ENCODE peak calls at places on chromosomes 4 and X, in five cellular contexts. S, G, Z, J and E are unnamed samples.
A peak's percentile ranks its signal among the peaks of the same experiment; 100 is the strongest.

GRCh38 chr4:38011484-38012162 is 51.4 kb downstream of the PTTG2 start:
- DNase-seq in S (no peak), G (no peak), Z (no peak), J (no peak), E (no peak)

GRCh38 chr4:89024051-89024675 is 32.8 kb downstream of the FAM13A start:
- DNase-seq in S (peak; percentile 62), G (peak; percentile 60), Z (peak; percentile 77), J (peak; percentile 88), E (peak; percentile 37)

GRCh38 chrX:124426824-124427223 is 80.5 kb downstream of the SH2D1A start:
- DNase-seq in S (no peak), G (no peak), Z (no peak), J (no peak), E (no peak)

GRCh38 chrX:93673056-93673868 is at the start of gene NAP1L3:
- DNase-seq in S (peak; percentile 63), G (peak; percentile 20), Z (peak; percentile 81), J (peak; percentile 45), E (peak; percentile 56)

GRCh38 chr4:20992002-20992401 is 291.7 kb downstream of the PACRGL start:
- DNase-seq in S (no peak), G (peak; percentile 6), Z (no peak), J (no peak), E (no peak)

GRCh38 chrX:66142351-66142750 is 21.7 kb upstream of the HEPH start:
- DNase-seq in S (no peak), G (no peak), Z (no peak), J (no peak), E (no peak)

GRCh38 chr4:88335092-88335665 is 43.5 kb upstream of the HERC6 start:
- DNase-seq in S (no peak), G (no peak), Z (no peak), J (no peak), E (no peak)

GRCh38 chr4:7366180-7366957 is 68.4 kb downstream of the PSAPL1 start:
- DNase-seq in S (no peak), G (no peak), Z (no peak), J (no peak), E (no peak)

GRCh38 chr4:73275318-73275654 is 16.7 kb upstream of the ANKRD17 start:
- DNase-seq in S (no peak), G (no peak), Z (no peak), J (no peak), E (no peak)

GRCh38 chrX:1593286-1594271 is 2.2 kb downstream of the AKAP17A start:
- DNase-seq in S (no peak), G (no peak), Z (no peak), J (no peak), E (no peak)

GRCh38 chrX:1591102-1591862 is at the start of gene AKAP17A:
- DNase-seq in S (peak; percentile 96), G (peak; percentile 87), Z (peak; percentile 97), J (peak; percentile 94), E (peak; percentile 70)

GRCh38 chrX:1592128-1592862 is 891 bp downstream of the AKAP17A start:
- DNase-seq in S (no peak), G (peak; percentile 43), Z (no peak), J (no peak), E (no peak)

GRCh38 chrX:1592863-1593201 is 1.4 kb downstream of the AKAP17A start:
- DNase-seq in S (no peak), G (no peak), Z (no peak), J (no peak), E (no peak)

DNA sequence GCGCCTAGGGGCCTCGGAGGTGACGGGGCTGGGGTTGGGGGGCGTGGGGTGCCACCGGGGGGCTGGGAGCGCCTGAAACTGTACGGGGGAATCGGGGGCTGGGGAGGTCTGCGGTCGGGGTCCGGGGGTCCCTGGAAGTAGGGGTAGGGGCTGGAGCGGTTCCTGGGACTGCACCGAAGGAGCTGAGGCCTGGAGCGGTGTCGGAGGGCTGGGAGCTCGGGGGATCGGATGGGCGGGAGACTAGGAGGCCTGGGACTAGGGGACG is 391 bp downstream of the AKAP17A start:
- DNase-seq in S (no peak), G (no peak), Z (no peak), J (no peak), E (no peak)
- H3K4me3 ChIP-seq in S (peak overlapping the region; percentile 70), G (peak overlapping the region; percentile 96), Z (peak overlapping the region; percentile 98), J (peak overlapping the region; percentile 97), E (peak overlapping the region; percentile 91)

DNA sequence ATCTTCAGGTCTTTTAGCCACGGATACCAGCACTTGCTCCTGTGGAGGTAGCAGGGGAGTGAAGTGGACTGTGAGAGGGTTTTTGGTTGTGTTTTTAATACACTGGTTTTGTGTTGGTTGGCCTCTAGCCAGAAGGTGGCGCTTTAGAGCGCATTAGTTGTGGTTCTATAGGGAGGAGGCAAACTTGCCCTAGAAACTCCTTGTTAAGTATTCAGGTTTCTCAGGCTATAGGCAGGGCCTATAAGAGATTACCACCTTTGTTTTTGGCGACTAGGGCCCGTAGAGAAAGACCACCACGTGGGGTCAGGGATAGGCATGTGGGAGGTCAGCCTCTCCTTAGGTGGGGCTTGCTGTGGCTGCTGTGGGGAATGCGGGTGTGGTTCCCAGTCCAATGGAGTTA is 221.6 kb upstream of the SPANXN4 start:
- DNase-seq in S (no peak), G (no peak), Z (no peak), J (no peak), E (peak; percentile 27)
- TF ChIP-seq CTCF in S (no peak), G (no peak), Z (no peak), J (no peak), E (no peak)

DNA sequence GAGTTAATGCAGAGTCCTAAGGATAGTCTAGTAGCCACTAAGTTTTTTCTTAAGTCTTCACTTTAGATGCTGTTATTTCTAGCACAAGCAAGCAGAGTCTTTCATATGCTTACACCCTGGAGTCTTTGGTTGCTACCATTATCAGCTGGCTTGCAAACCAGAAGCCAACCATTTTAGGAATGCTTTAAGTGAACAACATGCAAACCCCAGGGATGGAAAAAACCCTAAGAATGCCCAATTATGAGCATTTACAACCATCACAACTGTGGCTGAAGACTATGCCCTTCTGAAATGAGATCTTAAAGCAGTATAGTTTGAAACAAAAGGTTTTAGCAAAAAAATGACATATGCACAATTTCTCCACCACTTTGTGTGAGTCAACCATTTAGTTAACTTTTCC is 6.6 kb downstream of the MID1IP1 start:
- DNase-seq in S (no peak), G (no peak), Z (no peak), J (no peak), E (no peak)
- H3K4me3 ChIP-seq in S (no peak overlapping the region), G (no peak overlapping the region), Z (no peak overlapping the region), J (no peak overlapping the region), E (no peak overlapping the region)

GRCh38 chrX:8037593-8038348 is 110.6 kb upstream of the PNPLA4 start:
- DNase-seq in S (no peak), G (no peak), Z (no peak), J (no peak), E (no peak)
- TF ChIP-seq CTCF in S (no peak), G (no peak), Z (no peak), J (no peak), E (no peak)

GRCh38 chr4:67697860-67698655 is 2.9 kb downstream of the UBA6 start:
- DNase-seq in S (no peak), G (no peak), Z (no peak), J (no peak), E (no peak)

GRCh38 chr4:67702166-67702565 is 1.2 kb upstream of the UBA6 start:
- DNase-seq in S (no peak), G (no peak), Z (no peak), J (no peak), E (no peak)

GRCh38 chr4:67700119-67700873 is 659 bp downstream of the UBA6 start:
- DNase-seq in S (no peak), G (no peak), Z (no peak), J (no peak), E (peak; percentile 3)

GRCh38 chr4:67699603-67700002 is 1.4 kb downstream of the UBA6 start:
- DNase-seq in S (no peak), G (no peak), Z (no peak), J (no peak), E (no peak)

DNA sequence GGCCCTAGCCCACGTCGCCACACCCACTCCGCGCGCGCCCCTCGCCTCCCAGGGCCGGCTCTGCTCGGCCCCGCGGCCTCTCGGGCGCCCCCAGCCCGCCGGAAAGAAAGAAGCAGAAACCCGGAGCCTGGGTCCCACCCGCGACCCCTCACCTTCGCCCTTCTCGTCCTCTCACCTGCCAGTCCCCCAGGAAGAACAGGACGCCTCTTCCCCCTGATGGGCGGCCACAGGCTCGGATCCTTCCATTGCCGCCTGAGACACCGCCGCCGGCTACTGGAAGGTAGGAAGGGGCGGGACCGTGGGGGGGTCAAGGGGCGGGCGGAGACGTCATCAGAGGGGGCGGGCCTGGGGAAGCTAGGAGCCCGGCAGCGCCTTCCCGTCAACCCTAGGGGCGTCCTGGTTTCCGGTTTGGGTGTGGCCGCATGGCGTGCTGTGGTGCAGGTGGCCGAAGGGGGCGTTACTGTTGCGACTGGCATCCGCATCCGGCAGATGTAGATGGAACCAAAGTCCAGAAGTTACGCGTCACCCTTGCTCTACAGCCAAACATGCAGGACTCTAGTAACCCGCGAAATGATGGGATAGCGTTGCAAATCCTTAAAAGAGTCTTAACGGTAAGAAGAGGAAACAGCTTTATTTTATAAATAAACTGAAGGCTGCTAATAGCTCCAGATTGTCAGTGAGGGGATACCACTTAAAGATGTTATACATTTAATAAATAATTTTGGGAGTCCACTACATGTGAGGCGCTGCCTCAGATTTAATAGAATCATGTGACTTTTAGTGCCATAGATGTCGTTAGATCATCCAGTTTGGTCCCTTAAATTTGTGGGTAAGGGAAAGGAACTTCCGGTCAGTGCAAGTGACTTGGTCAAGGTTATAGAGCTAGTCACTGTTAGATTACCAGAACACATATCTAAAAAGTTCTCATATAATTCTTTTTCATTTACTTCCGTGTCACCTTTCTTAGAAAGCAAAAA is at the start of gene UBA6:
- DNase-seq in S (peak; percentile 96), G (peak; percentile 96), Z (peak; percentile 98), J (peak; percentile 89), E (peak; percentile 83)
- H3K4me3 ChIP-seq in S (peak within 1 kb of the TSS; percentile 73), G (peak within 1 kb of the TSS; percentile 68), Z (peak within 1 kb of the TSS; percentile 93), J (peak within 1 kb of the TSS; percentile 76), E (peak within 1 kb of the TSS; percentile 75)

GRCh38 chrX:71668248-71668595 is 876 bp downstream of the LOC101059915 start:
- DNase-seq in S (no peak), G (no peak), Z (no peak), J (no peak), E (no peak)

GRCh38 chrX:71671938-71672337 is 4.6 kb downstream of the LOC101059915 start:
- DNase-seq in S (no peak), G (no peak), Z (no peak), J (no peak), E (no peak)

GRCh38 chrX:71669492-71669891 is 2.1 kb downstream of the LOC101059915 start:
- DNase-seq in S (no peak), G (no peak), Z (no peak), J (no peak), E (no peak)

GRCh38 chrX:71667328-71668247 is at the start of gene LOC101059915:
- DNase-seq in S (no peak), G (no peak), Z (no peak), J (no peak), E (no peak)

GRCh38 chrX:71671043-71671829 is 3.9 kb downstream of the LOC101059915 start:
- DNase-seq in S (no peak), G (peak; percentile 70), Z (no peak), J (no peak), E (no peak)
- TF ChIP-seq CTCF in S (no peak), G (no peak), Z (no peak), J (no peak), E (no peak)